ENCODE peak calls at places on chromosomes 12 and 14, in eight cellular contexts. L, X, O, F, H, N, J and W are unnamed samples.
A peak's percentile ranks its signal among the peaks of the same experiment; 100 is the strongest.

GRCh38 chr12:42407306-42407705 is 81.3 kb downstream of the PPHLN1 start:
- DNase-seq in H (no peak), F (no peak), X (no peak), O (no peak), N (no peak), L (no peak), J (no peak), W (no peak)

GRCh38 chr12:33531261-33531660 is 91.6 kb upstream of the SYT10 start:
- DNase-seq in L (no peak), H (no peak), J (no peak), X (no peak), O (no peak), F (no peak), N (no peak), W (no peak)

GRCh38 chr12:18008642-18009041 is 81.4 kb downstream of the RERGL start:
- DNase-seq in O (no peak), N (no peak), J (no peak), X (no peak), H (no peak), F (no peak), L (no peak), W (no peak)

GRCh38 chr14:90675399-90675798 is 140.8 kb downstream of the TTC7B start:
- DNase-seq in J (no peak), F (no peak), X (no peak), H (no peak), N (no peak), L (peak; percentile 53), O (no peak), W (no peak)

GRCh38 chr12:29844667-29845066 is 60.9 kb upstream of the TMTC1 start:
- DNase-seq in J (no peak), F (no peak), H (no peak), O (no peak), X (no peak), L (no peak), N (no peak), W (no peak)

GRCh38 chr12:67280572-67280971 is 11.4 kb downstream of the CAND1 start:
- DNase-seq in N (no peak), L (no peak), H (no peak), F (no peak), X (no peak), O (no peak), J (no peak), W (no peak)

GRCh38 chr14:100607611-100607956 is 20.4 kb upstream of the BEGAIN start:
- DNase-seq in F (no peak), X (no peak), J (peak; percentile 69), L (no peak), N (no peak), H (no peak), O (peak; percentile 44), W (no peak)

GRCh38 chr12:31922341-31923062 is 36.7 kb upstream of the RESF1 start:
- DNase-seq in J (no peak), F (no peak), X (no peak), N (no peak), H (no peak), L (no peak), O (no peak), W (peak; percentile 37)

GRCh38 chr14:57847096-57847495 is 18.8 kb downstream of the SLC35F4 start:
- DNase-seq in J (no peak), N (no peak), L (no peak), X (no peak), F (no peak), H (no peak), O (no peak), W (peak; percentile 67)

GRCh38 chr12:32312049-32312670 is 87.2 kb upstream of the FGD4 start:
- DNase-seq in J (no peak), H (no peak), X (no peak), F (no peak), L (no peak), O (no peak), N (no peak), W (peak; percentile 76)

GRCh38 chr12:43579240-43579639 is 27.2 kb upstream of the ADAMTS20 start:
- DNase-seq in L (no peak), O (no peak), X (no peak), F (no peak), J (no peak), N (no peak), H (no peak), W (peak; percentile 6)

GRCh38 chr14:38536376-38537038 is 280.6 kb upstream of the CLEC14A start:
- DNase-seq in H (no peak), J (no peak), X (no peak), N (no peak), L (no peak), O (no peak), F (no peak), W (peak; percentile 58)

GRCh38 chr14:85798852-85799251 is 268.9 kb downstream of the FLRT2 start:
- DNase-seq in X (no peak), N (no peak), L (no peak), J (no peak), F (no peak), O (no peak), H (no peak), W (no peak)

GRCh38 chr14:61347771-61348443 is 26.5 kb downstream of the PRKCH start:
- DNase-seq in N (no peak), O (no peak), L (no peak), X (no peak), F (no peak), H (no peak), J (no peak), W (no peak)

GRCh38 chr14:89015016-89015415 is 190.6 kb downstream of the TTC8 start:
- DNase-seq in H (no peak), L (no peak), F (no peak), N (no peak), J (no peak), O (no peak), X (no peak), W (no peak)

GRCh38 chr12:117816-118345 is 51.3 kb downstream of the IQSEC3 start:
- DNase-seq in X (no peak), J (no peak), L (no peak), H (no peak), O (no peak), F (no peak), N (peak; percentile 58), W (no peak)

GRCh38 chr12:64739778-64740177 is 19.4 kb downstream of the GNS start:
- DNase-seq in J (no peak), H (no peak), F (no peak), O (no peak), X (no peak), N (no peak), L (no peak), W (no peak)

GRCh38 chr12:111074559-111074958 is 154.2 kb upstream of the MYL2 start:
- DNase-seq in F (no peak), J (peak; percentile 25), L (no peak), N (no peak), O (no peak), H (no peak), X (no peak), W (no peak)

GRCh38 chr14:45838597-45838996 is 585.6 kb upstream of the MIS18BP1 start:
- DNase-seq in L (no peak), F (no peak), O (no peak), J (no peak), H (no peak), N (no peak), X (no peak), W (no peak)

GRCh38 chr12:50105913-50106450 is 2.2 kb downstream of the GPD1 start:
- DNase-seq in J (no peak), N (no peak), O (no peak), H (no peak), X (no peak), F (no peak), L (no peak), W (no peak)

GRCh38 chr12:52010152-52010622 is 3.4 kb downstream of the TAMALIN start:
- DNase-seq in N (peak; percentile 74), H (no peak), F (peak; percentile 91), L (no peak), O (peak; percentile 89), X (peak; percentile 85), J (no peak), W (peak; percentile 63)
- H3K4me3 ChIP-seq in N (peak overlapping the region; percentile 74), H (peak overlapping the region; percentile 64), F (no peak overlapping the region), L (peak overlapping the region; percentile 24), O (peak overlapping the region; percentile 79), X (peak overlapping the region; percentile 94), J (no peak overlapping the region), W (no peak overlapping the region)

GRCh38 chr12:12713932-12714275 is 3.3 kb upstream of the CDKN1B start:
- DNase-seq in H (no peak), X (no peak), L (no peak), F (no peak), J (no peak), N (no peak), O (no peak), W (no peak)
- H3K4me3 ChIP-seq in H (peak overlapping the region; percentile 46), X (peak overlapping the region; percentile 31), L (peak overlapping the region; percentile 98), F (peak overlapping the region; percentile 16), J (no peak overlapping the region), N (peak overlapping the region; percentile 91), O (peak overlapping the region; percentile 64), W (peak overlapping the region; percentile 23)

DNA sequence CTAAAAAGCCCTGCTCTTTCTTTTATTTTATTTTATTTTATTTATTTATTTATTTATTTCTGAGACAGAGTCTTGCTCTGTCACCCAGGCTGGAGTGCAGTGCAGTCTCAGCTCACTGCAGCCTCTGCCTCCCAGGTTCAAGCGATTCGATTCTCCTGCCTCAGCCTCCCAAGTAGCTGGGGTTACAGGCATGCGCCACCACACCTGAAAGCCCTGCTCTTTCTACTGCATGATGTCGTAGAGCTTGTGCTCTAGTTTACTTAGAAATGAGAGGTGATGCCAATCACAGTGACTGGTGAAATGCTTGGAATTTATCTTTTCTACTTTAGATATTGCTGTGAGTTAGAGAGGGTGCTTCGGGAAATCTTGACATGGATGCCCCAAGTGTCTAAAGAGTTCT is 54.5 kb downstream of the DAD1 start:
- DNase-seq in F (no peak), L (no peak), X (no peak), O (no peak), H (no peak), N (no peak), J (no peak), W (no peak)
- H3K4me3 ChIP-seq in F (no peak overlapping the region), L (no peak overlapping the region), X (no peak overlapping the region), O (no peak overlapping the region), H (no peak overlapping the region), N (no peak overlapping the region), J (no peak overlapping the region), W (no peak overlapping the region)

GRCh38 chr14:54570651-54571415 is 3.9 kb downstream of the SAMD4A start:
- DNase-seq in H (no peak), O (no peak), N (no peak), J (no peak), L (no peak), X (no peak), F (no peak), W (peak; percentile 57)
- H3K4me3 ChIP-seq in H (no peak overlapping the region), O (peak overlapping the region; percentile 93), N (no peak overlapping the region), J (no peak overlapping the region), L (peak overlapping the region; percentile 97), X (no peak overlapping the region), F (no peak overlapping the region), W (no peak overlapping the region)